ENCODE peak calls at places on chromosomes 6 and 20, in six cellular contexts. I, W, T, J, B and V are unnamed samples.

GRCh38 chr6:20875369-20875963 is 341.2 kb downstream of the CDKAL1 start:
- DNase-seq in W (no peak), J (peak), T (no peak), I (peak), B (no peak), V (no peak)

GRCh38 chr20:60246751-60247150 is 288.5 kb downstream of the CDH26 start:
- DNase-seq in B (no peak), T (no peak), J (no peak), I (no peak), W (no peak), V (no peak)

GRCh38 chr6:149026530-149026942 is 279.7 kb downstream of the UST start:
- DNase-seq in I (peak), T (no peak), W (no peak), B (peak), J (peak), V (no peak)

GRCh38 chr6:44942201-44942600 is 385.9 kb upstream of the RUNX2 start:
- DNase-seq in B (no peak), J (peak), W (no peak), T (no peak), I (no peak), V (no peak)

GRCh38 chr6:90098025-90098474 is 198.6 kb downstream of the BACH2 start:
- DNase-seq in W (peak), I (no peak), J (no peak), T (no peak), B (peak), V (no peak)

GRCh38 chr6:134848076-134848475 is 101.8 kb downstream of the ALDH8A1 start:
- DNase-seq in I (no peak), J (no peak), T (no peak), W (no peak), B (no peak), V (no peak)

GRCh38 chr6:166942393-166943168 is 13.8 kb downstream of the RNASET2 start:
- DNase-seq in I (no peak), T (no peak), W (no peak), J (no peak), B (no peak), V (peak)

GRCh38 chr20:34639755-34640222 is 37.1 kb downstream of the PIGU start:
- DNase-seq in J (no peak), W (no peak), I (peak), T (no peak), B (no peak), V (no peak)

GRCh38 chr6:48670546-48670945 is 559.5 kb upstream of the PTCHD4 start:
- DNase-seq in W (no peak), I (no peak), B (no peak), T (no peak), J (no peak), V (no peak)

GRCh38 chr6:106256201-106256968 is 69.2 kb downstream of the ATG5 start:
- DNase-seq in B (no peak), W (no peak), J (peak), I (no peak), T (no peak), V (no peak)

GRCh38 chr20:3652217-3652616 is 11.0 kb downstream of the GFRA4 start:
- DNase-seq in W (no peak), J (no peak), B (no peak), T (no peak), I (peak), V (no peak)

GRCh38 chr20:1579488-1579887 is 22.0 kb upstream of the SIRPD start:
- DNase-seq in T (no peak), I (no peak), B (no peak), J (no peak), W (no peak), V (no peak)

GRCh38 chr20:34772437-34772836 is 53.0 kb downstream of the NCOA6 start:
- DNase-seq in W (no peak), J (no peak), T (no peak), B (no peak), I (no peak), V (no peak)

GRCh38 chr20:2237059-2237458 is 58.7 kb upstream of the TGM3 start:
- DNase-seq in J (no peak), B (peak), W (peak), T (no peak), I (no peak), V (peak)

GRCh38 chr6:130019796-130020105 is 1.4 kb downstream of the L3MBTL3 start:
- DNase-seq in T (no peak), I (no peak), B (no peak), J (no peak), W (no peak), V (no peak)

GRCh38 chr20:44761423-44761822 is 15.8 kb downstream of the KCNK15 start:
- DNase-seq in I (no peak), J (no peak), T (no peak), W (no peak), B (no peak), V (no peak)

GRCh38 chr6:134162932-134163331 is 110.5 kb upstream of the SLC2A12 start:
- DNase-seq in J (no peak), B (no peak), T (no peak), I (no peak), W (no peak), V (no peak)

GRCh38 chr6:68691120-68691519 is 56.0 kb downstream of the ADGRB3 start:
- DNase-seq in T (no peak), J (no peak), I (no peak), W (no peak), B (no peak), V (no peak)

GRCh38 chr20:62879275-62880146 is 17.9 kb upstream of the TCFL5 start:
- DNase-seq in B (no peak), I (no peak), T (no peak), J (no peak), W (no peak), V (no peak)

GRCh38 chr6:125983246-125983945 is 2.9 kb upstream of the TRMT11 start:
- DNase-seq in J (peak), B (peak), I (no peak), T (no peak), W (no peak), V (no peak)

GRCh38 chr20:35263609-35264223 is 14.2 kb downstream of the MMP24OS start:
- DNase-seq in B (no peak), I (no peak), T (no peak), W (no peak), J (no peak), V (peak)

GRCh38 chr20:47370850-47371782 is 14.6 kb upstream of the ZMYND8 start:
- DNase-seq in J (no peak), I (no peak), W (no peak), T (no peak), B (no peak), V (no peak)

GRCh38 chr6:37134622-37135191 is 35.2 kb upstream of the PIM1 start:
- DNase-seq in W (peak), T (no peak), B (peak), I (no peak), J (no peak), V (no peak)

GRCh38 chr6:6674872-6675271 is 86.4 kb downstream of the LY86 start:
- DNase-seq in I (no peak), W (no peak), J (no peak), B (no peak), T (no peak), V (no peak)

GRCh38 chr6:455835-456234 is 64.3 kb downstream of the IRF4 start:
- DNase-seq in J (no peak), T (no peak), B (no peak), I (no peak), W (no peak), V (no peak)

GRCh38 chr20:25203891-25204320 is 8.4 kb downstream of the ENTPD6 start:
- DNase-seq in T (no peak), W (no peak), J (no peak), B (no peak), I (no peak), V (no peak)

GRCh38 chr6:1947922-1948321 is 297.5 kb downstream of the GMDS start:
- DNase-seq in J (no peak), I (no peak), T (no peak), B (no peak), W (no peak), V (no peak)

GRCh38 chr20:54306985-54307710 is 99.3 kb downstream of the PFDN4 start:
- DNase-seq in J (no peak), B (no peak), T (no peak), W (no peak), I (no peak), V (no peak)

GRCh38 chr6:131728296-131728939 is 17.6 kb upstream of the CTAGE9 start:
- DNase-seq in I (no peak), J (no peak), B (no peak), T (no peak), W (no peak), V (no peak)